ENCODE peak calls at places on chromosomes 13 and 19, in four cellular contexts. One of them, this sample, is unnamed.

GRCh38 chr19:52296400-52296772 is 583 bp upstream of the ZNF480 start:
- DNase-seq in choroid plexus epithelial cell: no peak
- DNase-seq in OCI-LY7: no peak
- DNase-seq in foreskin keratinocyte: no peak
- DNase-seq in this sample: no peak

GRCh38 chr19:23407597-23407996 is 12.3 kb upstream of the ZNF91 start:
- DNase-seq in foreskin keratinocyte: no peak
- DNase-seq in choroid plexus epithelial cell: no peak
- DNase-seq in OCI-LY7: no peak
- DNase-seq in this sample: no peak

GRCh38 chr19:48806518-48806817 is 4.4 kb downstream of the BCAT2 start:
- DNase-seq in OCI-LY7: no peak
- DNase-seq in choroid plexus epithelial cell: no peak
- DNase-seq in foreskin keratinocyte: no peak
- DNase-seq in this sample: no peak

GRCh38 chr19:1285737-1286360 is at the start of gene EFNA2:
- DNase-seq in foreskin keratinocyte: no peak
- DNase-seq in OCI-LY7: no peak
- DNase-seq in choroid plexus epithelial cell: no peak
- DNase-seq in this sample: no peak

GRCh38 chr19:37333457-37333856 is 37.4 kb upstream of the ZNF527 start:
- DNase-seq in choroid plexus epithelial cell: no peak
- DNase-seq in OCI-LY7: no peak
- DNase-seq in foreskin keratinocyte: peak; percentile 45
- DNase-seq in this sample: no peak

GRCh38 chr19:3668331-3669133 is 31.7 kb downstream of the PIP5K1C start:
- DNase-seq in OCI-LY7: no peak
- DNase-seq in choroid plexus epithelial cell: peak; percentile 50
- DNase-seq in foreskin keratinocyte: no peak
- DNase-seq in this sample: no peak

GRCh38 chr13:50318887-50319286 is 303.6 kb downstream of the KCNRG start:
- DNase-seq in choroid plexus epithelial cell: no peak
- DNase-seq in OCI-LY7: no peak
- DNase-seq in foreskin keratinocyte: no peak
- DNase-seq in this sample: no peak

GRCh38 chr19:8259142-8259921 is 48.8 kb downstream of the CD320 start:
- DNase-seq in OCI-LY7: no peak
- DNase-seq in foreskin keratinocyte: no peak
- DNase-seq in choroid plexus epithelial cell: no peak
- DNase-seq in this sample: peak; percentile 23

GRCh38 chr19:827710-828321 is at the start of gene AZU1:
- DNase-seq in OCI-LY7: no peak
- DNase-seq in choroid plexus epithelial cell: no peak
- DNase-seq in foreskin keratinocyte: no peak
- DNase-seq in this sample: no peak

GRCh38 chr13:76853481-76853880 is 32.7 kb downstream of the KCTD12 start:
- DNase-seq in choroid plexus epithelial cell: no peak
- DNase-seq in foreskin keratinocyte: peak; percentile 59
- DNase-seq in OCI-LY7: no peak
- DNase-seq in this sample: no peak

GRCh38 chr19:46821512-46822359 is 28.9 kb downstream of the AP2S1 start:
- DNase-seq in choroid plexus epithelial cell: no peak
- DNase-seq in foreskin keratinocyte: no peak
- DNase-seq in OCI-LY7: peak; percentile 57
- DNase-seq in this sample: peak; percentile 50

GRCh38 chr13:113110048-113110851 is 4.7 kb downstream of the F7 start:
- DNase-seq in choroid plexus epithelial cell: peak; percentile 26
- DNase-seq in OCI-LY7: no peak
- DNase-seq in foreskin keratinocyte: peak; percentile 4
- DNase-seq in this sample: peak; percentile 24

GRCh38 chr19:33463194-33463593 is 58.4 kb downstream of the PEPD start:
- DNase-seq in choroid plexus epithelial cell: no peak
- DNase-seq in OCI-LY7: no peak
- DNase-seq in foreskin keratinocyte: no peak
- DNase-seq in this sample: no peak

DNA sequence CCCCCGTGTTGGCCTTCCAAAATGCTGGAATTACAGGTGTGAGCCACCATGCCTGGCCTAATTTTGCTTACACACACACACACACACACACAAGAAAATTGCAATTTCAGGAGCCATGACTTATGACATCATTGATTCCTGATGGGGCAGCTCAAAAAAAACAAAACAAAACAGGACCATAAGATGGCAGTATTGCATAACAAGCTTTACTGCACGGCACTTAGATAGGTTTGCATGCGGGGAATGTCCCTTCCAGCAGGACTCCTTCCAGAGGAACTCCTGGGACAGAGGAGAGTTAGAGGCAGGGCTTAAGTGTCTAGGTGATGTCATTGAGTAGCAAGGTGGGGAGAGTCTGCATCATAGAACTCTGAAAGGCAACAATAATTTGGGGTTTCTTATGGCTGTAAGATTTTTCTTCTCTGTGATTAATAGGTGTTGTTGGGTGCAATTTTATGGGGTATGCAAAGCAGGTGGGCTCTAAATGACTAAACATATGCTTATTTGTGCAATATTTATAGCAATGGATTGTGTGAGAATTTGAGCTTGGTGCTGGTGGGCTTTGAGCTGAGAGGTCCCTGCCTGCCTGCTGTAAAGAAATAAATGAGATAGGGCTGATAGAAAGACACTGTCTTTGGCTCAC is 9.0 kb upstream of the ACSBG2 start:
- DNase-seq in choroid plexus epithelial cell: peak; percentile 75
- DNase-seq in OCI-LY7: peak; percentile 71
- DNase-seq in foreskin keratinocyte: peak; percentile 74
- DNase-seq in this sample: no peak
- TF ChIP-seq CTCF in choroid plexus epithelial cell: peak; percentile 47
- TF ChIP-seq CTCF in OCI-LY7: peak; percentile 78
- TF ChIP-seq CTCF in foreskin keratinocyte: peak; percentile 82
- TF ChIP-seq CTCF in this sample: no peak

DNA sequence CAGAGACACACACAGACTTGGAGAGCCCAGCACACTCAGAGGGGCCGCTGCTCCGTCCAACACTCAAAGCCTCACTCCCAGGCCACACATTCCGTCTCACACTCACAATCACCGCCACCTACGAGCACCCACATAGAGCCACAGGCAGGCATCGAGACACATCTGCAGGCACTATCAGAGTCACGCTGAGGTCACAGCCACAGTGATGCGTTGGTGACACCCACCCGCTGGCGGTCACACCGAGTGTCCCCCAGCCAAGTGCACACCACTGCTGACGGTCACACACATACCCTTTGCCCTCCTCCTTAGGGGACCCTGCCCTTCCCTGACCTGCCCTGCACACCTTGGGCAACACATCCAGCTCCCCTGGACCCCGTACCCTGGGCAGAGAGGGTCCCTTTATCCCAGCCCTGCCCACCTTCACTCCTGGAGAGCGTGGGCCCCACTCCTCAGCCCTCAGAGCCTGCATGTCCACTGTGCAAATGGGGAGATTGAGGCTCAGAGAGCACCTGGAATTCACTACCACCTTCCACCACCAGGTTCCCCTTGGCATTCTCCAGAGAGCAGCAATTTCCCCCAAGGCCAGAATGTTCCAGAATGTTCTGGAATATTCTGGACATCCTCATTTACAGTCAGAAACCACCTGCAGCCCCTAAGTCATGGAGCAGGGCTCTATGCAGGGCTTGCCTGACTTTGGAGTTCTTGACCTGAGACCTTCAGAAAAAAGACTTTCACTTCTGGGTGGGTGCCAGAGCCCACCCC is 5.4 kb downstream of the FUT5 start:
- DNase-seq in choroid plexus epithelial cell: no peak
- DNase-seq in foreskin keratinocyte: no peak
- DNase-seq in OCI-LY7: no peak
- DNase-seq in this sample: no peak
- TF ChIP-seq CTCF in choroid plexus epithelial cell: peak; percentile 32
- TF ChIP-seq CTCF in foreskin keratinocyte: peak; percentile 29
- TF ChIP-seq CTCF in OCI-LY7: no peak
- TF ChIP-seq CTCF in this sample: peak; percentile 16

GRCh38 chr19:10553087-10553667 is 9.5 kb downstream of the ATG4D start:
- DNase-seq in foreskin keratinocyte: no peak
- DNase-seq in OCI-LY7: peak; percentile 41
- DNase-seq in choroid plexus epithelial cell: no peak
- DNase-seq in this sample: no peak

GRCh38 chr19:10552596-10553053 is 8.9 kb downstream of the ATG4D start:
- DNase-seq in OCI-LY7: peak; percentile 65
- DNase-seq in foreskin keratinocyte: no peak
- DNase-seq in choroid plexus epithelial cell: peak; percentile 37
- DNase-seq in this sample: no peak

GRCh38 chr19:10549733-10550132 is 6.0 kb downstream of the ATG4D start:
- DNase-seq in OCI-LY7: no peak
- DNase-seq in choroid plexus epithelial cell: no peak
- DNase-seq in foreskin keratinocyte: no peak
- DNase-seq in this sample: no peak

GRCh38 chr19:10550336-10550735 is 6.6 kb downstream of the ATG4D start:
- DNase-seq in foreskin keratinocyte: no peak
- DNase-seq in OCI-LY7: no peak
- DNase-seq in choroid plexus epithelial cell: no peak
- DNase-seq in this sample: no peak

DNA sequence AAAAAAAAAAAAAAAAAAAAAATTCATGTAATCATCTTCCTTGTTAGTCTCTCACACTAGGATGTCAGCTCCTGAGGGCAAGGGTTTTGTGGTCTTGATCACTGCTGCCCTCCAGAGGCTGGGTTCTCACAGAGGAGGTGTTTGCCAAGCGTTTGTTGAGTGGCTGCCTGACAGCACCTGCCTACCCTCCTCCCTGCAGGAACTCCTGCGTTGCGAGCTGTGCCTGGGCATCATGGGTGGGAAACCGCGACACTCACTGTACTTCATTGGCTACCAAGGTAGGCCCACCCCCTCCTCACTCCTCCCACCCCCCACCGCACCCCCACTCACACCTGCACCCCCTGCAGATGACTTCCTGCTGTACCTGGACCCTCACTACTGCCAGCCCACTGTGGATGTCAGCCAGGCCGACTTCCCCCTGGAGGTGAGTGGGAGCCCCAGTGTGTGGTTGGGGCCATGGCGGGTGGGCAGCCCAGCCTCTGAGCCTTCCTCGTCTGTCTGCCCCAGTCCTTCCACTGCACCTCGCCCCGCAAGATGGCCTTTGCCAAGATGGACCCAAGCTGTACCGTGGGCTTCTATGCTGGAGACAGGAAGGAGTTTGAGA is 8.1 kb downstream of the ATG4D start:
- DNase-seq in foreskin keratinocyte: peak; percentile 58
- DNase-seq in choroid plexus epithelial cell: peak; percentile 46
- DNase-seq in OCI-LY7: peak; percentile 54
- DNase-seq in this sample: no peak
- TF ChIP-seq CTCF in foreskin keratinocyte: peak; percentile 79
- TF ChIP-seq CTCF in choroid plexus epithelial cell: peak; percentile 34
- TF ChIP-seq CTCF in OCI-LY7: peak; percentile 58
- TF ChIP-seq CTCF in this sample: no peak

GRCh38 chr13:30673669-30674521 is 56.2 kb downstream of the USPL1 start:
- DNase-seq in choroid plexus epithelial cell: peak; percentile 79
- DNase-seq in OCI-LY7: peak; percentile 86
- DNase-seq in foreskin keratinocyte: peak; percentile 66
- DNase-seq in this sample: peak; percentile 93

GRCh38 chr13:30671271-30671815 is 53.6 kb downstream of the USPL1 start:
- DNase-seq in choroid plexus epithelial cell: no peak
- DNase-seq in OCI-LY7: no peak
- DNase-seq in foreskin keratinocyte: no peak
- DNase-seq in this sample: no peak

GRCh38 chr13:30679483-30680330 is 55.6 kb upstream of the ALOX5AP start:
- DNase-seq in OCI-LY7: peak; percentile 69
- DNase-seq in foreskin keratinocyte: no peak
- DNase-seq in choroid plexus epithelial cell: peak; percentile 75
- DNase-seq in this sample: no peak

GRCh38 chr13:30681489-30682242 is 53.7 kb upstream of the ALOX5AP start:
- DNase-seq in foreskin keratinocyte: no peak
- DNase-seq in OCI-LY7: no peak
- DNase-seq in choroid plexus epithelial cell: peak; percentile 85
- DNase-seq in this sample: no peak

GRCh38 chr13:30676672-30677071 is 58.7 kb upstream of the ALOX5AP start:
- DNase-seq in choroid plexus epithelial cell: peak; percentile 68
- DNase-seq in OCI-LY7: no peak
- DNase-seq in foreskin keratinocyte: no peak
- DNase-seq in this sample: no peak
- TF ChIP-seq CTCF in choroid plexus epithelial cell: peak; percentile 76
- TF ChIP-seq CTCF in OCI-LY7: peak; percentile 26
- TF ChIP-seq CTCF in foreskin keratinocyte: peak; percentile 57
- TF ChIP-seq CTCF in this sample: no peak

GRCh38 chr19:21482863-21483276 is 22.5 kb upstream of the ZNF429 start:
- DNase-seq in choroid plexus epithelial cell: peak; percentile 6
- DNase-seq in OCI-LY7: peak; percentile 44
- DNase-seq in foreskin keratinocyte: peak; percentile 13
- DNase-seq in this sample: peak; percentile 71
- TF ChIP-seq CTCF in choroid plexus epithelial cell: peak; percentile 45
- TF ChIP-seq CTCF in OCI-LY7: peak; percentile 83
- TF ChIP-seq CTCF in foreskin keratinocyte: peak; percentile 56
- TF ChIP-seq CTCF in this sample: peak; percentile 96

GRCh38 chr13:38417727-38418126 is 68.1 kb downstream of the UFM1 start:
- DNase-seq in OCI-LY7: peak; percentile 20
- DNase-seq in foreskin keratinocyte: peak; percentile 81
- DNase-seq in choroid plexus epithelial cell: peak; percentile 59
- DNase-seq in this sample: no peak
- TF ChIP-seq CTCF in OCI-LY7: peak; percentile 52
- TF ChIP-seq CTCF in foreskin keratinocyte: peak; percentile 80
- TF ChIP-seq CTCF in choroid plexus epithelial cell: peak; percentile 64
- TF ChIP-seq CTCF in this sample: peak; percentile 14

GRCh38 chr13:71218960-71219359 is 648.0 kb downstream of the DACH1 start:
- DNase-seq in choroid plexus epithelial cell: peak; percentile 19
- DNase-seq in foreskin keratinocyte: no peak
- DNase-seq in OCI-LY7: peak; percentile 4
- DNase-seq in this sample: no peak
- TF ChIP-seq CTCF in choroid plexus epithelial cell: peak; percentile 23
- TF ChIP-seq CTCF in foreskin keratinocyte: no peak
- TF ChIP-seq CTCF in OCI-LY7: peak; percentile 32
- TF ChIP-seq CTCF in this sample: no peak

GRCh38 chr13:43431279-43431678 is 355.5 kb downstream of the ENOX1 start:
- DNase-seq in foreskin keratinocyte: no peak
- DNase-seq in OCI-LY7: no peak
- DNase-seq in choroid plexus epithelial cell: peak; percentile 8
- DNase-seq in this sample: no peak
- TF ChIP-seq CTCF in foreskin keratinocyte: no peak
- TF ChIP-seq CTCF in OCI-LY7: no peak
- TF ChIP-seq CTCF in choroid plexus epithelial cell: no peak
- TF ChIP-seq CTCF in this sample: no peak

DNA sequence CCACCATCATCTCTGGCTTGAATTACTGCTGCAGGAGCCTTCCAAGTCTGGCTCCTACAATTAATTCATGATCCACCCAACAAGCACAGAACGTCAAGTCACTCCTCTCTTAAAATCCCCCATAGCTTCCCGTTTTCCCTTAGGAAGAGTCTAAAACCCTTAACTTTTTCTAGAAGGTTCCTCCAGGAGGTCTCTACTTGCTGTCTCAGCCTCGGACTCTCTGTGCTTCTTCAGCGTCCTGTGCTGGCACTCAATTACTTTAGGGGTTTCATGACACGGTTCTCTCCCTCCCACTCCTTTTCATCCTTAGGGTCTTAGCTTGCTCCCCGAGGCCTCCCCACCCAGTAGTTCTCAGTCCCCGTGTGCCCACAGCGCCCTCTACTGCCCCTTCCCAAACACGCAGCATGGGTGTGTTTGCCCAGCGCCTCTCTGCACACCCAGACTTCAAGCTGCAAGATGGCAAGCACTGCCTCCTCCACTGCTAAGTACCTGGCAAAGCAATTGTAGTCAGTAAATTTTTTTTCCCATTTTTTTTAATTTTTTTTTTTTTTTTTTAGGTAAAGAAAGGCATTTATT is 25.8 kb upstream of the MAP3K10 start:
- DNase-seq in foreskin keratinocyte: no peak
- DNase-seq in OCI-LY7: peak; percentile 65
- DNase-seq in choroid plexus epithelial cell: peak; percentile 52
- DNase-seq in this sample: peak; percentile 53
- TF ChIP-seq CTCF in foreskin keratinocyte: peak; percentile 71
- TF ChIP-seq CTCF in OCI-LY7: peak; percentile 85
- TF ChIP-seq CTCF in choroid plexus epithelial cell: peak; percentile 83
- TF ChIP-seq CTCF in this sample: peak; percentile 85